ENCODE peak calls at places on chromosomes 1 and 21, in eight cellular contexts. S is pancreas, D is heart right ventricle, J is fibroblast of lung, V is left lung, A is IMR-90, R is PC-3, P is GM12865. I is an unnamed sample.

GRCh38 chr1:36729716-36730510 is 247.2 kb upstream of the CSF3R start:
- DNase-seq in S (no peak), D (no peak), J (no peak), V (no peak), A (no peak), R (no peak), P (no peak), I (peak)

GRCh38 chr21:46038341-46038829 is 56.8 kb downstream of the COL6A1 start:
- DNase-seq in S (no peak), D (no peak), J (no peak), V (no peak), A (no peak), R (no peak), P (no peak), I (no peak)

GRCh38 chr1:170670751-170671628 is 7.1 kb downstream of the PRRX1 start:
- DNase-seq in S (no peak), D (peak), J (peak), V (peak), A (peak), R (no peak), P (peak), I (no peak)

GRCh38 chr21:32412998-32413504 is 545 bp downstream of the EVA1C start:
- DNase-seq in S (peak), D (peak), J (peak), V (peak), A (no peak), R (peak), P (no peak), I (peak)

GRCh38 chr1:48917901-48918603 is 141.4 kb upstream of the BEND5 start:
- DNase-seq in S (no peak), D (no peak), J (no peak), V (no peak), A (no peak), R (no peak), P (no peak), I (no peak)

GRCh38 chr1:46202975-46203737 is at the start of gene LURAP1:
- DNase-seq in S (no peak), D (peak), J (peak), V (no peak), A (peak), R (no peak), P (peak), I (peak)

GRCh38 chr1:67013573-67013972 is 40.4 kb downstream of the SLC35D1 start:
- DNase-seq in S (no peak), D (no peak), J (peak), V (no peak), A (peak), R (peak), P (no peak), I (no peak)

GRCh38 chr1:226677121-226678020 is 61.7 kb downstream of the ITPKB start:
- DNase-seq in S (no peak), D (peak), J (peak), V (peak), A (peak), R (peak), P (peak), I (no peak)

GRCh38 chr1:98565951-98566350 is 95.6 kb upstream of the SNX7 start:
- DNase-seq in S (no peak), D (no peak), J (no peak), V (no peak), A (no peak), R (no peak), P (no peak), I (no peak)

GRCh38 chr1:53470155-53470554 is 11.0 kb downstream of the DMRTB1 start:
- DNase-seq in S (peak), D (peak), J (peak), V (peak), A (peak), R (no peak), P (no peak), I (peak)

GRCh38 chr1:44239961-44240371 is 26.7 kb downstream of the DMAP1 start:
- DNase-seq in S (no peak), D (peak), J (peak), V (no peak), A (no peak), R (no peak), P (no peak), I (no peak)

GRCh38 chr1:26094076-26094669 is 17.5 kb upstream of the PDIK1L start:
- DNase-seq in S (peak), D (peak), J (no peak), V (no peak), A (peak), R (no peak), P (no peak), I (no peak)

GRCh38 chr1:110559157-110559556 is 40.2 kb upstream of the KCNA10 start:
- DNase-seq in S (no peak), D (no peak), J (no peak), V (no peak), A (peak), R (peak), P (no peak), I (no peak)

GRCh38 chr21:41361786-41362604 is at the start of gene MX2:
- DNase-seq in S (no peak), D (peak), J (peak), V (peak), A (peak), R (peak), P (peak), I (peak)

GRCh38 chr1:112954945-112955677 is 885 bp downstream of the SLC16A1 start:
- DNase-seq in S (peak), D (peak), J (peak), V (peak), A (peak), R (peak), P (peak), I (peak)

GRCh38 chr21:40016234-40016633 is 149.0 kb downstream of the PCP4 start:
- DNase-seq in S (no peak), D (no peak), J (no peak), V (no peak), A (no peak), R (no peak), P (no peak), I (no peak)

GRCh38 chr1:228944991-228945390 is 209.7 kb downstream of the RHOU start:
- DNase-seq in S (no peak), D (no peak), J (peak), V (no peak), A (peak), R (no peak), P (no peak), I (no peak)

GRCh38 chr1:235642021-235642942 is 7.3 kb downstream of the GNG4 start:
- DNase-seq in S (no peak), D (no peak), J (peak), V (no peak), A (peak), R (peak), P (peak), I (no peak)

GRCh38 chr1:236416165-236416564 is 22.1 kb downstream of the EDARADD start:
- DNase-seq in S (no peak), D (no peak), J (no peak), V (no peak), A (no peak), R (no peak), P (no peak), I (no peak)

GRCh38 chr1:23751050-23751814 is 8.0 kb downstream of the ELOA start:
- DNase-seq in S (peak), D (no peak), J (peak), V (no peak), A (peak), R (peak), P (peak), I (no peak)

GRCh38 chr1:207754942-207755689 is 3.3 kb downstream of the CD46 start:
- DNase-seq in S (no peak), D (no peak), J (no peak), V (no peak), A (no peak), R (peak), P (no peak), I (no peak)

DNA sequence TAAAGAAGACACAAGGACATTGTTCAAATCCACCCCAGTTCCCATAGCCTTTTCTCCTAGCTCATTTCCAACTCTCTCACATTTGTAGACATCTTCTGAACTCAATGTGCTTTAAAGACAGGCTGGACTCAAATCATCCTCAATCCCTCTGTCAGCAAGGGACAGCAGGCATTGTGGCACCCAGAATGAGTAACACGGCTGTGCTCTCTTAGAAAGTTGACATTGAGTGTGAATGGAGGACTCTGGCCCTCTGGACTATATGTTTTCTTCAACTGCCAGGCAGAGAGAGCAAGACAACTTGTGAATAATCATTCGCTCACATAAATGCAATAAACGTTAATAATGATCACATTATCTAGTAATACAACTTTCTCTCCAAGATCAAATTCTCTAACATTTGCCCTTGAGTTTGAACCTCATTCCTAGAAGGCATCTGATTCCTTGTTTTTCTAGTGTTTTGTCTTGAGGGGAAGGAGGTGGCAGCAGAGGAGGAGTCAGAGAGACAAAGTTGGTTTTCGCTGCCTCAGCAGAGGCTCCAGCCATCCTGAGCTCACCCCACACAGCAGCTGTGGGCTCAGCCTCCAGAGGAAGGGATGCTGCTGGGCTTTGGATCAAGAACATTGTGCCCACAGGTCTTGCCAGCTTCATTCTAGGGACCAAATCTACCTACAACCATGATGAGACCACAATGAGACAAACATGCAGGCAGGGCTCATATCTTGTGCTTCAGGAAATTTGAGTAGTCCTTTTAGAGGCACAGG is 85.1 kb downstream of the BCAR3 start:
- DNase-seq in S (no peak), D (no peak), J (no peak), V (no peak), A (no peak), R (no peak), P (no peak), I (no peak)
- H3K4me3 ChIP-seq in S (no peak), D (no peak), J (no peak), V (no peak), A (no peak), R (no peak), P (no peak), I (no peak)

GRCh38 chr1:114315601-114316000 is 161.9 kb upstream of the SYT6 start:
- DNase-seq in S (no peak), D (no peak), J (no peak), V (no peak), A (no peak), R (no peak), P (no peak), I (no peak)

GRCh38 chr1:114314576-114314975 is 160.9 kb upstream of the SYT6 start:
- DNase-seq in S (no peak), D (no peak), J (no peak), V (no peak), A (no peak), R (no peak), P (no peak), I (no peak)

GRCh38 chr1:114314098-114314497 is 160.4 kb upstream of the SYT6 start:
- DNase-seq in S (no peak), D (no peak), J (no peak), V (no peak), A (peak), R (no peak), P (no peak), I (no peak)

GRCh38 chr1:114316204-114316603 is 162.5 kb upstream of the SYT6 start:
- DNase-seq in S (no peak), D (no peak), J (no peak), V (no peak), A (no peak), R (no peak), P (no peak), I (no peak)

GRCh38 chr1:114310771-114311251 is 157.1 kb upstream of the SYT6 start:
- DNase-seq in S (no peak), D (no peak), J (peak), V (no peak), A (peak), R (no peak), P (no peak), I (no peak)
- H3K4me3 ChIP-seq in S (no peak), D (no peak), J (no peak), V (no peak), A (no peak), R (no peak), P (no peak), I (no peak)

GRCh38 chr1:19478241-19478780 is 7.0 kb downstream of the CAPZB start:
- DNase-seq in S (no peak), D (no peak), J (no peak), V (no peak), A (no peak), R (no peak), P (no peak), I (no peak)

GRCh38 chr1:19477284-19478240 is 7.8 kb downstream of the CAPZB start:
- DNase-seq in S (no peak), D (no peak), J (no peak), V (no peak), A (no peak), R (no peak), P (peak), I (peak)

GRCh38 chr1:19479351-19480120 is 5.8 kb downstream of the CAPZB start:
- DNase-seq in S (no peak), D (no peak), J (no peak), V (no peak), A (no peak), R (no peak), P (no peak), I (no peak)

GRCh38 chr1:19481826-19482398 is 3.4 kb downstream of the CAPZB start:
- DNase-seq in S (no peak), D (no peak), J (no peak), V (no peak), A (no peak), R (no peak), P (no peak), I (no peak)

GRCh38 chr1:19480282-19480681 is 5.1 kb downstream of the CAPZB start:
- DNase-seq in S (no peak), D (no peak), J (no peak), V (no peak), A (no peak), R (no peak), P (no peak), I (no peak)
- H3K4me3 ChIP-seq in S (no peak), D (no peak), J (no peak), V (no peak), A (no peak), R (no peak), P (no peak), I (no peak)

GRCh38 chr1:213996320-213997022 is 8.7 kb downstream of the PROX1 start:
- DNase-seq in S (no peak), D (no peak), J (peak), V (no peak), A (no peak), R (peak), P (no peak), I (no peak)
- H3K4me3 ChIP-seq in S (no peak), D (peak), J (no peak), V (no peak), A (no peak), R (no peak), P (no peak), I (no peak)

DNA sequence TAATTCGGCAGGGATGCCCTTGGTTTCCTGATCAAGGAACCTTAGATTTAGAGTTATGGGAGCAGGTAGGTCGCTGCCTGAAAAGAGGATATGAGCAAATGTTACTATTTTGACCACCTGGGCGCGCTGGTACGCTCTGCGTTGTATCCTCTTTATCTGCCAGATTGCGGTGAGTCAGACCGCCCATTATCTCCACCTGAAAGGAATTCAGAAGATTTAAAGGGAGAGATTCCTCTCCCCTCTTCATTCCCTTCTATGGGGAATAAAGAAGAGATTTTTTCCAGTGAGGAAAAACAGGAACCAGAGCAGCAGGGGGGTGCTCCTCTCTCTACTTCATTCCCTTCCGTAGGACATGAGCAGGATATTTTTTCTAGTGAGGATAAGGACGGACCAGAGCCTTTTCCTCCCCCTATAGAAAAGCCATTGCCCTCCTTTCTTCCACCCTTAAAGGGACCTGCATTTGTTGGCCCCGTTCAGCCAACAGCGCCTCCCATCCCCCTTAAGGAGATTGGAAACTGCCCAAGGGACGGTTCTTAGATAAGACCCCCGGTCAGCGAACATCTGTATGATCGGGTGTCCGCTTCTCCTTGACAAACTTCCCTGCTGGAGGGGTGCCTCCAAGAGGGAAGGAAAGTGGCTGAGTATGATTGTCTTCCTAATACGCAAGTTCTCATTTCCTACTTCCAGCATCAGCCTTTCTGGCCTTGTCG is 34.1 kb downstream of the CLCA1 start:
- DNase-seq in S (no peak), D (peak), J (no peak), V (no peak), A (no peak), R (peak), P (peak), I (no peak)
- H3K4me3 ChIP-seq in S (no peak), D (peak), J (no peak), V (peak), A (no peak), R (peak), P (peak), I (no peak)

DNA sequence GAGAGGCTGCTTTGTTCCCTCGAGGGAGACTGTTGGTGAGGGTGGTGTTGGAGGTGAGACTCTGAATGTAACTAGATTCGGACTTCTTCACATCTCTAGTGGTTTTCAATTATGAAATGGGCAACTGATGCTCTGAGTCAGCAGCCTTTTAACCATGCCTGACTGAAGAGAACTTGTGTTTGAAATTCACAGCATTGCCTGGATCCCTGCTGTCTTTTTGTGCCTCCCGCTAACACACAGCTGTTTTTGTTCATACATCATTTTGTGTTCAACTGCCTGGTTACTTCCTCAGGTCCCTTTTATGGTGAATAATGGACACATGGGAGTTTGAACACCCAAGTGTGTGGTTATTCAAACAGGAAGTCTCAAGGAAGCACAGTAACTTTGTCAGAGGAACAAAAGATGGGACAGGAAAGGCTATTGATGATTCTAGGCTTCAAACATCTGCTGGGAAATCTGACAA is 16.8 kb downstream of the LAMC1 start:
- DNase-seq in S (no peak), D (no peak), J (peak), V (no peak), A (peak), R (no peak), P (peak), I (no peak)
- H3K4me3 ChIP-seq in S (no peak), D (no peak), J (no peak), V (no peak), A (no peak), R (no peak), P (no peak), I (no peak)

GRCh38 chr1:193070395-193070753 is 11.0 kb downstream of the RO60 start:
- DNase-seq in S (no peak), D (no peak), J (no peak), V (no peak), A (no peak), R (no peak), P (peak), I (no peak)

GRCh38 chr1:193070942-193071341 is 11.5 kb downstream of the RO60 start:
- DNase-seq in S (no peak), D (no peak), J (no peak), V (no peak), A (no peak), R (no peak), P (peak), I (no peak)

GRCh38 chr1:193066606-193067005 is 7.2 kb downstream of the RO60 start:
- DNase-seq in S (no peak), D (no peak), J (no peak), V (no peak), A (no peak), R (no peak), P (peak), I (no peak)

GRCh38 chr1:193068013-193068412 is 8.6 kb downstream of the RO60 start:
- DNase-seq in S (no peak), D (no peak), J (no peak), V (no peak), A (no peak), R (no peak), P (peak), I (no peak)

DNA sequence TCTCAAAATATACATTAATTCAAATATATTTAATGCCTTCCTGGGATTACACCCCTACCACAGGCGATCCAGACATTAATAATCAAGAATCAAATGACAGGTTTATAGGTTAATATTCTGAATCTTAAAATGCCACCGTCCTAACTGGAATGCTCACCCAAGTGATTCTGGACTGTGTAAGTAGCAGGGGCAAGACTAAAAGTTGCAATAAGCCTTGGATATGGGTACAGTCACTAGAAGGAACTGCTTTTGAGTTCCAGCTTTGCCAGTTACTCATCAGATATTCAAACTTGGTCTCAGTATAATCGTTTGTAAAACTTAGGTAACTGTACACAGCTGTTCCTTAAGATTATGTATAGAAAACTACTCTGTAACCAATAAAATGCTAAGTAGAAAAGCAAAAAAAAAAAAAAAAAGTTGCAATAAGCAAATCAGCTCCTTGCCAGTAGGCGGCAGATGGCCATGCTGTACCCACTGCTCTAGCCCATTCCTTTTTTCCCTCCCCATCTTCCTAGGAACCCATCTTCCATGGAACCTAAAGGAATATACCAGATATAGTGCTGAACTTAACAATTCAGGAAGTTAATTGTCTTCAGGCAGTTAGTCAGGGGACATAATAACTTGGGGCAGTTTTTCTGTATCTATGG is 10.5 kb downstream of the RO60 start:
- DNase-seq in S (no peak), D (no peak), J (peak), V (no peak), A (no peak), R (peak), P (peak), I (no peak)
- H3K4me3 ChIP-seq in S (no peak), D (no peak), J (no peak), V (no peak), A (no peak), R (no peak), P (no peak), I (no peak)